ENCODE peak calls at places on chromosomes 1 and 21, in four cellular contexts. K, J, A and E are unnamed samples.

GRCh38 chr1:174556392-174556791 is 108.6 kb downstream of the GPR52 start:
- DNase-seq in K (no peak), J (no peak), A (peak; percentile 36), E (no peak)

GRCh38 chr1:74038042-74038441 is 159.9 kb downstream of the LRRIQ3 start:
- DNase-seq in K (no peak), J (no peak), A (no peak), E (no peak)

GRCh38 chr1:43048601-43049011 is 89.9 kb upstream of the SLC2A1 start:
- DNase-seq in K (no peak), J (no peak), A (no peak), E (no peak)

GRCh38 chr21:32147041-32147440 is 131.8 kb downstream of the MIS18A start:
- DNase-seq in K (no peak), J (no peak), A (no peak), E (no peak)

GRCh38 chr1:115118596-115118995 is 29.3 kb upstream of the TSPAN2 start:
- DNase-seq in K (no peak), J (no peak), A (no peak), E (no peak)

GRCh38 chr1:20187103-20187812 is 940 bp upstream of the PLA2G2C start:
- DNase-seq in K (no peak), J (no peak), A (no peak), E (peak; percentile 65)

GRCh38 chr1:97145321-97145956 is 423.9 kb downstream of the PTBP2 start:
- DNase-seq in K (no peak), J (no peak), A (peak; percentile 73), E (no peak)

GRCh38 chr1:114510235-114511047 is 562 bp downstream of the TRIM33 start:
- DNase-seq in K (peak; percentile 25), J (peak; percentile 58), A (no peak), E (peak; percentile 71)

GRCh38 chr1:245154429-245155185 is at the start of gene KIF26B:
- DNase-seq in K (no peak), J (peak; percentile 15), A (peak; percentile 48), E (no peak)

GRCh38 chr1:156371553-156372264 is 2.7 kb downstream of the RHBG start:
- DNase-seq in K (no peak), J (peak; percentile 71), A (peak; percentile 78), E (peak; percentile 82)

GRCh38 chr1:176903474-176903873 is 261.0 kb downstream of the ASTN1 start:
- DNase-seq in K (no peak), J (no peak), A (no peak), E (no peak)

GRCh38 chr21:35256468-35256988 is 207.4 kb upstream of the RUNX1 start:
- DNase-seq in K (no peak), J (no peak), A (peak; percentile 99), E (peak; percentile 83)

GRCh38 chr1:64892576-64893573 is 73.5 kb downstream of the JAK1 start:
- DNase-seq in K (no peak), J (no peak), A (peak; percentile 53), E (no peak)

GRCh38 chr1:55288245-55288644 is 73.1 kb upstream of the USP24 start:
- DNase-seq in K (no peak), J (no peak), A (no peak), E (no peak)

GRCh38 chr21:34113842-34114241 is 40.5 kb downstream of the MRPS6 start:
- DNase-seq in K (no peak), J (no peak), A (no peak), E (no peak)

GRCh38 chr1:111275079-111275478 is 15.6 kb upstream of the CHIA start:
- DNase-seq in K (no peak), J (peak; percentile 89), A (peak; percentile 60), E (no peak)

GRCh38 chr21:43816611-43817071 is 27.3 kb downstream of the RRP1 start:
- DNase-seq in K (no peak), J (no peak), A (no peak), E (no peak)

GRCh38 chr1:232319106-232319505 is 310.8 kb downstream of the SIPA1L2 start:
- DNase-seq in K (no peak), J (no peak), A (no peak), E (peak; percentile 49)

GRCh38 chr1:51506537-51506936 is 12.5 kb downstream of the EPS15 start:
- DNase-seq in K (no peak), J (no peak), A (peak; percentile 91), E (no peak)

GRCh38 chr1:104706631-104707147 is 957.0 kb downstream of the AMY1C start:
- DNase-seq in K (no peak), J (peak; percentile 1), A (no peak), E (no peak)